ENCODE peak calls at places on chromosomes 13 and 19, in seven cellular contexts. F is upper lobe of left lung, H is heart left ventricle, U is stomach, W is IMR-90, G is HCT116, B is Peyer's patch. Z is an unnamed sample.

GRCh38 chr19:30711296-30711695 is 339.1 kb downstream of the ZNF536 start:
- DNase-seq in F (no peak), H (no peak), U (no peak), W (no peak), G (no peak), B (no peak), Z (no peak)

GRCh38 chr19:40697007-40697406 is 6.6 kb upstream of the NUMBL start:
- DNase-seq in F (no peak), H (no peak), U (no peak), W (no peak), G (no peak), B (no peak), Z (no peak)

GRCh38 chr19:18287836-18288772 is 6.7 kb upstream of the JUND start:
- DNase-seq in F (no peak), H (peak), U (no peak), W (no peak), G (no peak), B (no peak), Z (no peak)

GRCh38 chr19:42468273-42468796 is 25.6 kb upstream of the CXCL17 start:
- DNase-seq in F (no peak), H (no peak), U (no peak), W (peak), G (peak), B (no peak), Z (no peak)

GRCh38 chr19:3722443-3723109 is 14.4 kb downstream of the TJP3 start:
- DNase-seq in F (peak), H (no peak), U (peak), W (no peak), G (no peak), B (no peak), Z (no peak)

GRCh38 chr19:1269478-1270167 is 491 bp downstream of the CIRBP start:
- DNase-seq in F (peak), H (peak), U (peak), W (peak), G (no peak), B (peak), Z (peak)

GRCh38 chr19:41990028-41990427 is 4.0 kb downstream of the ATP1A3 start:
- DNase-seq in F (no peak), H (no peak), U (no peak), W (no peak), G (no peak), B (no peak), Z (no peak)

GRCh38 chr13:74398599-74398998 is 264.4 kb upstream of the KLF12 start:
- DNase-seq in F (no peak), H (no peak), U (no peak), W (no peak), G (no peak), B (no peak), Z (no peak)

GRCh38 chr19:46924874-46925547 is 64.2 kb downstream of the ARHGAP35 start:
- DNase-seq in F (peak), H (no peak), U (no peak), W (no peak), G (no peak), B (no peak), Z (peak)

GRCh38 chr13:108212901-108213300 is 2.4 kb downstream of the LIG4 start:
- DNase-seq in F (no peak), H (no peak), U (no peak), W (no peak), G (no peak), B (no peak), Z (no peak)

GRCh38 chr13:112775791-112776279 is 86.0 kb downstream of the ATP11A start:
- DNase-seq in F (peak), H (no peak), U (no peak), W (no peak), G (no peak), B (no peak), Z (no peak)

GRCh38 chr13:73732350-73732749 is 401.9 kb downstream of the KLF12 start:
- DNase-seq in F (no peak), H (no peak), U (no peak), W (no peak), G (no peak), B (no peak), Z (no peak)

GRCh38 chr13:23510544-23510916 is 59.7 kb upstream of the TNFRSF19 start:
- DNase-seq in F (no peak), H (no peak), U (no peak), W (no peak), G (no peak), B (no peak), Z (no peak)

GRCh38 chr13:61812286-61812685 is 396.6 kb upstream of the PCDH20 start:
- DNase-seq in F (no peak), H (no peak), U (no peak), W (no peak), G (no peak), B (no peak), Z (no peak)

GRCh38 chr13:52903320-52903719 is 54.9 kb upstream of the PCDH8 start:
- DNase-seq in F (no peak), H (no peak), U (no peak), W (no peak), G (no peak), B (no peak), Z (no peak)

GRCh38 chr19:17775245-17775927 is 19.6 kb upstream of the B3GNT3 start:
- DNase-seq in F (no peak), H (no peak), U (peak), W (peak), G (no peak), B (peak), Z (no peak)

GRCh38 chr13:25167349-25167748 is 4.7 kb downstream of the AMER2 start:
- DNase-seq in F (no peak), H (no peak), U (no peak), W (no peak), G (no peak), B (no peak), Z (no peak)

GRCh38 chr13:40376867-40377266 is 289.6 kb downstream of the FOXO1 start:
- DNase-seq in F (no peak), H (no peak), U (no peak), W (no peak), G (no peak), B (no peak), Z (no peak)

GRCh38 chr19:14091086-14091884 is 734 bp upstream of the SAMD1 start:
- DNase-seq in F (peak), H (no peak), U (no peak), W (peak), G (no peak), B (no peak), Z (peak)

GRCh38 chr13:49063526-49063925 is 87.8 kb downstream of the FNDC3A start:
- DNase-seq in F (no peak), H (no peak), U (no peak), W (no peak), G (no peak), B (no peak), Z (no peak)

GRCh38 chr19:58033741-58034475 is at the start of gene ZSCAN1:
- DNase-seq in F (peak), H (peak), U (peak), W (peak), G (no peak), B (peak), Z (peak)

GRCh38 chr13:105721056-105721455 is 814.4 kb downstream of the EFNB2 start:
- DNase-seq in F (no peak), H (no peak), U (no peak), W (no peak), G (no peak), B (no peak), Z (no peak)

GRCh38 chr19:39064405-39064804 is 19.8 kb upstream of the ACP7 start:
- DNase-seq in F (no peak), H (no peak), U (no peak), W (no peak), G (no peak), B (no peak), Z (no peak)

GRCh38 chr13:46303743-46304385 is 83.2 kb downstream of the RUBCNL start:
- DNase-seq in F (no peak), H (no peak), U (no peak), W (no peak), G (no peak), B (no peak), Z (no peak)

GRCh38 chr19:15633122-15633521 is 7.6 kb upstream of the CYP4F3 start:
- DNase-seq in F (no peak), H (no peak), U (no peak), W (no peak), G (no peak), B (no peak), Z (no peak)

GRCh38 chr19:2578911-2579677 is 103.2 kb downstream of the GADD45B start:
- DNase-seq in F (peak), H (peak), U (peak), W (peak), G (peak), B (peak), Z (peak)

GRCh38 chr13:114062341-114062740 is 70.1 kb downstream of the RASA3 start:
- DNase-seq in F (no peak), H (no peak), U (no peak), W (no peak), G (no peak), B (no peak), Z (no peak)

GRCh38 chr13:114059946-114060860 is 72.2 kb downstream of the RASA3 start:
- DNase-seq in F (no peak), H (peak), U (no peak), W (no peak), G (no peak), B (no peak), Z (no peak)

GRCh38 chr13:114061746-114062145 is 70.7 kb downstream of the RASA3 start:
- DNase-seq in F (no peak), H (no peak), U (no peak), W (no peak), G (no peak), B (no peak), Z (no peak)

GRCh38 chr13:114059428-114059827 is 73.0 kb downstream of the RASA3 start:
- DNase-seq in F (no peak), H (no peak), U (no peak), W (no peak), G (no peak), B (no peak), Z (no peak)

GRCh38 chr13:114061047-114061446 is 71.4 kb downstream of the RASA3 start:
- DNase-seq in F (no peak), H (no peak), U (no peak), W (no peak), G (no peak), B (no peak), Z (no peak)
- H3K27ac ChIP-seq in F (no peak), H (peak), U (peak), W (no peak), G (no peak), B (no peak), Z (no peak)

GRCh38 chr19:35458192-35458591 is 10.1 kb downstream of the FFAR2 start:
- DNase-seq in F (no peak), H (no peak), U (no peak), W (no peak), G (no peak), B (no peak), Z (no peak)
- TF ChIP-seq POLR2A in F (no peak), H (no peak), U (no peak), W (no peak), G (no peak), B (no peak), Z (no peak)

GRCh38 chr19:50447750-50448149 is 15.1 kb downstream of the MYBPC2 start:
- DNase-seq in F (no peak), H (no peak), U (no peak), W (no peak), G (no peak), B (no peak), Z (no peak)

GRCh38 chr19:50451223-50451534 is 18.5 kb downstream of the MYBPC2 start:
- DNase-seq in F (no peak), H (no peak), U (no peak), W (no peak), G (no peak), B (no peak), Z (no peak)

GRCh38 chr19:50453243-50453642 is 20.6 kb downstream of the MYBPC2 start:
- DNase-seq in F (no peak), H (no peak), U (no peak), W (no peak), G (no peak), B (no peak), Z (no peak)

GRCh38 chr19:50449236-50449899 is 16.7 kb downstream of the MYBPC2 start:
- DNase-seq in F (no peak), H (no peak), U (no peak), W (no peak), G (no peak), B (no peak), Z (no peak)

DNA sequence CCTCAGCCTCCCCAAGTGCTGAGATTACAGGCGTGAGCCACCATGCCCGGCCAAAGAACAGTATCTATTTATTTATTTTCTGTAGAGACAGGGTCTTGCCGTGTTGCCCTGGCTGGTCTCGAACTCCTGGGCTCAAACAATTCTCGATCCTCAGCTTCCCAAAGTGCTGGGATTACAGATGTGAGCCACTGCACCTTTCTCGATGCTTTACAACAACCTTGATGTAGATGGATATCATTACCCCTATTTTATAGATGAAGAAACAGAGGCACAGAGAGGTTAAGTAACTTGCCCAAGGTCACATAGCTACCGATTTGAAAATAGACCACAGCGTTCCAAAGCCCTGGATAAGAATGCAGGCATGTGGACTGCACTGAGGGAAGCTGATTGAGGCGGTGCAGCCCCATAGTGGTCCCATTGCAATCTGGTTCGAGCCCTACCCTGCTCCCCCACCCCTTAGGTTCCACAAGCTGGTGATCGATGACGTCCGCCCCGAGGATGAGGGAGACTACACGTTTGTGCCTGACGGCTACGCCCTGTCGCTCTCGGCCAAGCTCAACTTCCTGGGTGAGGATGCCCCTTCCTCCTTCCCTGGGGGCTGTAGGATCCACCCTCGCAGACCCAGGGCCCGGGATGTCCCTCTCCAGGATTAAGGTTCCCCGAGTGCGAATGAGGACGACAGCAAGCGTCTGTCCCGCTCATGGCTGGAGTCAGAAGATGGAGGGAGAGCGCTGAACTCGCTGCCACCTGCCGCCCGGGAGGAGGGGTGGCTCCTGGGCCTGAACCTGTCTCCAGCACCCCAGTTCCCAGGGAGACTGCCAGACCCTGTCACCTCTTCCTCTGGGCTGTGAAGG is 17.9 kb downstream of the MYBPC2 start:
- DNase-seq in F (no peak), H (no peak), U (no peak), W (no peak), G (no peak), B (no peak), Z (no peak)
- H3K27ac ChIP-seq in F (no peak), H (no peak), U (no peak), W (no peak), G (no peak), B (no peak), Z (no peak)

DNA sequence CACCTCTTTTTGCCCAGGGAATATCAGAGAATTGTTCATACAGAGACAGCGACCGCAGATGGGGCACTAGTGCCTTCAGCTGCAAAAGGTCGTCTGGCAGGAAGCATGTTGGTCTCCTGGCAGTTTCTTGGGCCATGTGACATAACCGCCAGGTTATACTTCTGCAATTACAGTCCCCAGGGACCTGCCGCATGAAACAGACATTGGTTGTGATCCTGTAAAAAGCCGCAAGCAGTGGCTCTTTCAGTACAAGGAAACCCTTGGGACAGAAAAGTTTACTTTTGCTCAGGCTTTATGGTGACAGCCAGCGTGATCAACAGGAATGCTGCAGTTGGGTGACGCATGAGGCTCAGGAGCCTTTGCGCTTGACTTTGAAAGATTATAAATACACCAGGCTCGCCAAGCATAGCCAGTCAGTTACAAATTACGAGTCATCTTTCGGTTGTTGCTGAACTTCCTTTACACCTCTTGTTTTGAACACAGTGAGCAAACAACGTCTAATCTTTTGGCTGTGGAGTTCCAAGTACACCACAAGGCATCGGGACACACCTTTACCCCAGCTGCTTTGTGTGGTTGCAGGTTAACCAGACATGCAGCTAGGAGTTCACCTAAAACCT is 50.5 kb upstream of the UBE2L5 start:
- DNase-seq in F (peak), H (no peak), U (peak), W (peak), G (peak), B (peak), Z (no peak)
- TF ChIP-seq POLR2A in F (no peak), H (no peak), U (no peak), W (no peak), G (no peak), B (no peak), Z (no peak)